ENCODE peak calls at places on chromosomes 4 and X, in four cellular contexts. S is GM23338, L is Caco-2, V is cardiac muscle cell. K is an unnamed sample. For H3K4me1 and H3K27me3, the result is how much of the 10 kb centered on the place peaks cover.

GRCh38 chrX:14673764-14674163 is 144.4 kb downstream of the GLRA2 start:
- DNase-seq in V (no peak), L (no peak), S (no peak), K (peak)

GRCh38 chr4:184812651-184813181 is 13.1 kb downstream of the ACSL1 start:
- DNase-seq in V (no peak), L (no peak), S (no peak), K (no peak)

GRCh38 chr4:109209647-109210046 is 92.8 kb downstream of the COL25A1 start:
- DNase-seq in V (no peak), L (no peak), S (no peak), K (peak)

GRCh38 chr4:171067422-171067821 is 745.8 kb upstream of the GALNTL6 start:
- DNase-seq in S (peak), V (no peak), L (no peak), K (peak)

GRCh38 chrX:1389181-1389992 is 2.5 kb downstream of the SLC25A6 start:
- DNase-seq in S (no peak), L (no peak), V (no peak), K (no peak)

GRCh38 chr4:141056473-141056872 is 76.8 kb downstream of the RNF150 start:
- DNase-seq in V (no peak), L (no peak), S (peak), K (no peak)

GRCh38 chr4:86968477-86969015 is 33.7 kb downstream of the AFF1 start:
- DNase-seq in V (no peak), S (no peak), L (no peak), K (no peak)

GRCh38 chr4:146369446-146369845 is 152.3 kb downstream of the SLC10A7 start:
- DNase-seq in L (no peak), V (no peak), S (no peak), K (no peak)

GRCh38 chr4:95358320-95358889 is 190.4 kb downstream of the UNC5C start:
- DNase-seq in S (no peak), L (peak), V (no peak), K (no peak)

GRCh38 chr4:20675786-20676185 is 24.5 kb upstream of the PACRGL start:
- DNase-seq in S (no peak), V (no peak), L (no peak), K (no peak)

GRCh38 chrX:15985937-15986336 is 131.3 kb upstream of the AP1S2 start:
- DNase-seq in V (no peak), S (no peak), L (no peak), K (peak)

GRCh38 chrX:153922932-153923857 is 2.9 kb downstream of the ARHGAP4 start:
- DNase-seq in S (peak), V (no peak), L (no peak), K (peak)

GRCh38 chrX:72465882-72466281 is 106.8 kb downstream of the HDAC8 start:
- DNase-seq in V (no peak), L (no peak), S (no peak), K (no peak)

GRCh38 chr4:141810038-141810701 is 173.8 kb downstream of the IL15 start:
- DNase-seq in S (peak), V (no peak), L (no peak), K (peak)

GRCh38 chr4:77821775-77822174 is 2.6 kb upstream of the CNOT6L start:
- DNase-seq in S (no peak), V (no peak), L (no peak), K (no peak)

GRCh38 chr4:74628808-74629616 is 165.3 kb downstream of the BTC start:
- DNase-seq in V (no peak), L (no peak), S (no peak), K (no peak)

GRCh38 chr4:112099701-112100289 is 45.5 kb upstream of the FAM241A start:
- DNase-seq in S (peak), V (peak), L (peak), K (peak)

GRCh38 chr4:28073860-28074555 is 1213.4 kb downstream of the STIM2 start:
- DNase-seq in S (peak), L (peak), V (no peak), K (no peak)

GRCh38 chr4:81032805-81033684 is 2.5 kb downstream of the BMP3 start:
- DNase-seq in L (no peak), S (no peak), V (no peak), K (peak)

GRCh38 chrX:39866229-39866628 is 231.5 kb downstream of the BCOR start:
- DNase-seq in V (no peak), S (no peak), L (no peak), K (no peak)

GRCh38 chrX:133745361-133745760 is 240.0 kb downstream of the GPC3 start:
- DNase-seq in L (no peak), S (peak), V (no peak), K (no peak)

GRCh38 chr4:173538148-173538902 is 8.3 kb upstream of the HAND2 start:
- DNase-seq in L (no peak), S (peak), V (peak), K (no peak)

GRCh38 chr4:67702166-67702565 is 1.2 kb upstream of the UBA6 start:
- DNase-seq in S (no peak), V (no peak), L (no peak), K (no peak)

GRCh38 chrX:13816899-13817298 is at the start of gene GPM6B:
- DNase-seq in S (peak), L (no peak), V (no peak), K (no peak)

GRCh38 chr4:14719053-14719452 is 283.2 kb upstream of the CPEB2 start:
- DNase-seq in V (no peak), S (no peak), L (no peak), K (no peak)

GRCh38 chrX:57313583-57314215 is 27.2 kb downstream of the FAAH2 start:
- DNase-seq in S (no peak), L (no peak), V (no peak), K (no peak)

GRCh38 chr4:81621490-81621889 is 149.8 kb upstream of the RASGEF1B start:
- DNase-seq in S (no peak), L (no peak), V (no peak), K (no peak)

GRCh38 chr4:185716008-185716976 is 95.7 kb downstream of the SORBS2 start:
- DNase-seq in V (no peak), L (no peak), S (no peak), K (no peak)

GRCh38 chr4:170423137-170423536 is 333.4 kb upstream of the AADAT start:
- DNase-seq in S (no peak), L (no peak), V (no peak), K (no peak)

GRCh38 chrX:27276751-27277150 is 186.4 kb downstream of the PPP4R3C start:
- DNase-seq in L (no peak), V (no peak), S (no peak), K (no peak)

GRCh38 chrX:1417921-1418875 is 26.3 kb upstream of the SLC25A6 start:
- DNase-seq in V (no peak), S (no peak), L (no peak), K (no peak)

GRCh38 chr4:182354867-182355266 is 111.7 kb downstream of the TENM3 start:
- DNase-seq in L (no peak), V (no peak), S (no peak), K (peak)

GRCh38 chrX:69280956-69281355 is 115.7 kb upstream of the PJA1 start:
- DNase-seq in L (no peak), V (no peak), S (no peak), K (no peak)

GRCh38 chr4:10115271-10115656 is 1.3 kb downstream of the WDR1 start:
- DNase-seq in V (no peak), L (no peak), S (no peak), K (no peak)
- H3K4me1 ChIP-seq in V (under half), L (under half), S (under half), K (under half)

DNA sequence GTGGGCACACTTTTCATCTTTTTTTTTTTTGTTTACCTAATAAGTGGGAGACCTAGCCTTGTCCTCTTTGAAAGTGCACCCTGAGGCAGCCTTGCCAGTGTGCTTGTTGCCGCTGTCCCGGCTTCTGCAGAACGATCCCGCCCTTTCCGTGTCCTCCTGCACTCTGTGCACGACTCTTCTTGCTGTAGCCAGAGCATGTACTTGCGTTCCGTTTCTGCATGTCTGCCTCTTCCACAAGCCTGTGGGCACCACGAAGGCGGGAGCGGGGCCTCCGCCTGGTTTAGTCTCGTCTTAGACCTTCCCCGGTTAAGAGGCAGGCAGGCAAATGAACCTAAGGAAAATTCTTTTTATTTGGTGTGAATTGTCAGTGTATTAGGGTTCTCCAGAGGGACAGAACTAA is 32.6 kb upstream of the TBC1D14 start:
- DNase-seq in V (no peak), L (no peak), S (no peak), K (no peak)
- H3K4me3 ChIP-seq in V (no peak), L (no peak), S (no peak), K (no peak)

GRCh38 chrX:150226223-150226965 is 136.7 kb upstream of the MAMLD1 start:
- DNase-seq in S (peak), L (no peak), V (no peak), K (no peak)
- H3K27me3 ChIP-seq in S (half or more), L (under half), V (under half), K (under half)

GRCh38 chrX:49153467-49153866 is 9.1 kb upstream of the MAGIX start:
- DNase-seq in S (no peak), L (no peak), V (no peak), K (no peak)

GRCh38 chrX:49147907-49148306 is 14.7 kb upstream of the MAGIX start:
- DNase-seq in S (no peak), V (no peak), L (no peak), K (no peak)
- H3K4me1 ChIP-seq in S (under half), V (under half), L (under half), K (under half)

GRCh38 chr4:2583092-2583491 is 46.6 kb downstream of the FAM193A start:
- DNase-seq in V (no peak), L (no peak), S (no peak), K (peak)
- H3K4me3 ChIP-seq in V (no peak), L (no peak), S (no peak), K (no peak)

GRCh38 chr4:168408620-168409019 is 71.7 kb downstream of the DDX60L start:
- DNase-seq in V (peak), L (no peak), S (no peak), K (peak)
- H3K27me3 ChIP-seq in V (under half), L (under half), S (under half), K (under half)

GRCh38 chr4:156945532-156945931 is 26.1 kb downstream of the PDGFC start:
- DNase-seq in V (no peak), S (no peak), L (no peak), K (no peak)
- H3K4me1 ChIP-seq in V (under half), S (under half), L (under half), K (under half)

DNA sequence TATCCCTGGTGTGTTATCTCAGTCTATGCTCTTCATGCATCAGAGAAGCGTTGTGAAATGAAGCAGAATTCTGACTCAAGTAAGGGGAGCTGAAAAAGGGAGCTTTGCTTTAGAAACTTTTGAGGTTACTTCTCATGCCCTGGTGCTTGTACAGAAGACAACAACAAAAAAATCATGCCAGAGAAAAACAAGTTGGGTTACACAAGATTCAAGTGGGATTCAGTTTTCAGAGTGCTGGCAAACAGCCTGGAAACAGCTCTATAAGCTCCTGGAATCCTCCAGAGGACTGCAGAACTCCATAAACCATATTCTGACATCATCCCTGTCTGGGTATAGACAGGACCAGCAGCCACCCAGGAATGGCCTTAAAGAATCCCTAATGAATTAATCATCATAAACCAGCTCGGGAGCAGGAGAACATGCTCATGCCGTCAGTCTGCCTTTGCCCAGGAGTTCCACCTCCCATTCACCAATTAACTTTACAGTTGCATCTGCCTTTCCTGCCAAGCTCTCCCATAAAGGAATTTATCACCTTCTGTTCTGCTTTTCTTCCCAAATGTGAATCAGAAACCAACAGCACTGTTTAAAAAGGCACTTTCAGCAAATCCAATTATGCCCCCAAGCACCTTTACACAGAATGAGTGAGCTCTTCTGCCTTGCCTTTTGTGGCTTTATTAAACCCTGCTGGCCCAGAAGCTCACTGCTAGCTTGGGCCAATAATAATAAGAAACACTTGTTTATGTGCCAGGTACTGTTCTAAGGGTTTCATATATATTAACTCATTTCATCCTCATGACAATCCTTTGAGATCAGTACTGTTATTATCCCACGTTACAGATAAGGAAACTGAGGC is 54.5 kb upstream of the FBXW7 start:
- DNase-seq in L (no peak), S (no peak), V (no peak), K (peak)
- H3K4me3 ChIP-seq in L (no peak), S (peak), V (no peak), K (no peak)